ENCODE peak calls at places on chromosomes 2 and 18, in four cellular contexts. R is fibroblast of mammary gland, E is cardiac fibroblast, C is lower lobe of right lung. U is an unnamed sample.

GRCh38 chr2:179703702-179704101 is 157.7 kb downstream of the ZNF385B start:
- DNase-seq in R (no peak), E (no peak), C (no peak), U (no peak)

GRCh38 chr2:111652038-111652437 is 232.0 kb downstream of the ANAPC1 start:
- DNase-seq in R (no peak), E (no peak), C (no peak), U (no peak)

GRCh38 chr2:158491072-158491471 is 34.3 kb downstream of the PKP4 start:
- DNase-seq in R (no peak), E (no peak), C (no peak), U (no peak)

GRCh38 chr2:241029599-241030332 is 31.3 kb downstream of the SNED1 start:
- DNase-seq in R (no peak), E (no peak), C (no peak), U (no peak)

GRCh38 chr2:223788826-223789225 is 48.6 kb downstream of the AP1S3 start:
- DNase-seq in R (no peak), E (no peak), C (no peak), U (no peak)

GRCh38 chr2:136253288-136254004 is 135.5 kb upstream of the CXCR4 start:
- DNase-seq in R (no peak), E (no peak), C (peak), U (no peak)

GRCh38 chr18:78579854-78580577 is 399.6 kb upstream of the SALL3 start:
- DNase-seq in R (no peak), E (no peak), C (no peak), U (no peak)

GRCh38 chr2:96695602-96696001 is 44.3 kb downstream of the LMAN2L start:
- DNase-seq in R (no peak), E (no peak), C (no peak), U (no peak)

GRCh38 chr2:172109256-172109655 is 6.6 kb upstream of the DLX2 start:
- DNase-seq in R (no peak), E (no peak), C (no peak), U (no peak)

GRCh38 chr2:23684540-23685176 is 242.3 kb downstream of the ATAD2B start:
- DNase-seq in R (no peak), E (no peak), C (no peak), U (no peak)

GRCh38 chr18:6009751-6010150 is 114.4 kb upstream of the TMEM200C start:
- DNase-seq in R (peak), E (peak), C (no peak), U (peak)

GRCh38 chr2:28393115-28393836 is 618 bp downstream of the FOSL2 start:
- DNase-seq in R (peak), E (peak), C (peak), U (peak)

GRCh38 chr2:54704688-54705605 is 18.5 kb upstream of the EML6 start:
- DNase-seq in R (peak), E (peak), C (no peak), U (peak)

GRCh38 chr2:167264380-167264779 is 376.1 kb downstream of the XIRP2 start:
- DNase-seq in R (peak), E (peak), C (no peak), U (peak)

GRCh38 chr2:190514676-190515075 is 19.8 kb downstream of the NEMP2 start:
- DNase-seq in R (peak), E (no peak), C (no peak), U (no peak)

GRCh38 chr2:148643421-148643820 is 1.1 kb upstream of the EPC2 start:
- DNase-seq in R (no peak), E (no peak), C (no peak), U (no peak)

GRCh38 chr2:12686708-12687107 is 30.0 kb upstream of the TRIB2 start:
- DNase-seq in R (peak), E (no peak), C (no peak), U (no peak)

GRCh38 chr2:17795309-17795708 is 21.0 kb upstream of the MSGN1 start:
- DNase-seq in R (no peak), E (no peak), C (no peak), U (no peak)

GRCh38 chr2:102070058-102070642 is 72.4 kb upstream of the IL1R1 start:
- DNase-seq in R (peak), E (peak), C (peak), U (peak)

GRCh38 chr2:70647873-70648481 is 94.4 kb upstream of the TGFA start:
- DNase-seq in R (peak), E (peak), C (peak), U (peak)

GRCh38 chr18:10101293-10101701 is 187.5 kb downstream of the VAPA start:
- DNase-seq in R (peak), E (peak), C (no peak), U (peak)

GRCh38 chr2:64857581-64858471 is 131.4 kb upstream of the SLC1A4 start:
- DNase-seq in R (peak), E (peak), C (no peak), U (peak)

GRCh38 chr18:57947117-57947516 is 96.9 kb upstream of the NEDD4L start:
- DNase-seq in R (no peak), E (no peak), C (no peak), U (no peak)

GRCh38 chr18:80246656-80247402 is 485 bp downstream of the PARD6G start:
- DNase-seq in R (no peak), E (no peak), C (no peak), U (no peak)

GRCh38 chr2:98936133-98936916 is at the start of gene CRACDL:
- DNase-seq in R (no peak), E (no peak), C (no peak), U (no peak)

GRCh38 chr2:240231838-240232244 is 91.4 kb upstream of the OTOS start:
- DNase-seq in R (no peak), E (no peak), C (peak), U (no peak)

GRCh38 chr2:232331071-232331470 is 47.5 kb upstream of the ALPP start:
- DNase-seq in R (no peak), E (no peak), C (peak), U (no peak)

GRCh38 chr2:232330068-232330999 is 48.2 kb upstream of the ALPP start:
- DNase-seq in R (no peak), E (no peak), C (peak), U (no peak)

GRCh38 chr2:232333361-232334135 is 45.0 kb upstream of the ALPP start:
- DNase-seq in R (no peak), E (peak), C (peak), U (no peak)

GRCh38 chr2:232335859-232336215 is 42.7 kb upstream of the ALPP start:
- DNase-seq in R (no peak), E (no peak), C (peak), U (no peak)

DNA sequence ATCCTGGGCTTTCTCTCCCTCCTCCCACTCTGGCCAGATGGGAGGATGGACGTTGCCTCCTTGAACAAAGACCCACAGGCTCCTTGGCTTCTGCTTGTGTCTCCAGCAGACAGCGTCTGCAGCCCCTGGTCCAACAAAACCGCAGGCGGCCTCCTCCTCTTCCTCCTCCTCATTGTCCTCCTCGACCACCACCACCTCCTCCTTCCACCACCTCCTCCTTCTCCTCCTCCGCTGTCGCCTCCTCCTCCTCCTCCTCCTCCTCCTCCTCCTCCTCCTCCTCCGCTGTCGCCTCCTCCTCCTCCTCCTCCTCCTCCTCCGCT is 45.7 kb upstream of the ALPP start:
- DNase-seq in R (no peak), E (no peak), C (no peak), U (no peak)
- TF ChIP-seq CTCF in R (no peak), E (no peak), C (no peak), U (no peak)

GRCh38 chr2:69306897-69307695 is 79.9 kb downstream of the GFPT1 start:
- DNase-seq in R (peak), E (peak), C (peak), U (peak)

GRCh38 chr2:69306612-69306896 is 80.5 kb downstream of the GFPT1 start:
- DNase-seq in R (no peak), E (no peak), C (no peak), U (no peak)

GRCh38 chr2:69304685-69305084 is 82.3 kb downstream of the GFPT1 start:
- DNase-seq in R (no peak), E (no peak), C (no peak), U (no peak)

GRCh38 chr2:69305166-69305565 is 81.9 kb downstream of the GFPT1 start:
- DNase-seq in R (no peak), E (no peak), C (no peak), U (no peak)

GRCh38 chr2:69305712-69306611 is 81.1 kb downstream of the GFPT1 start:
- DNase-seq in R (no peak), E (peak), C (peak), U (peak)
- H3K4me3 ChIP-seq in R (peak), E (peak), C (peak), U (peak)

GRCh38 chr2:138846216-138846821 is 66.1 kb upstream of the NXPH2 start:
- DNase-seq in R (peak), E (peak), C (no peak), U (peak)
- TF ChIP-seq CTCF in R (peak), E (peak), C (peak), U (peak)

GRCh38 chr2:9471212-9471611 is 3.1 kb upstream of the IAH1 start:
- DNase-seq in R (no peak), E (no peak), C (no peak), U (no peak)

GRCh38 chr2:9473985-9474360 is 378 bp upstream of the IAH1 start:
- DNase-seq in R (peak), E (peak), C (peak), U (peak)

GRCh38 chr2:9474361-9475117 is at the start of gene IAH1:
- DNase-seq in R (peak), E (peak), C (peak), U (peak)

GRCh38 chr2:9477914-9478313 is 3.6 kb downstream of the IAH1 start:
- DNase-seq in R (no peak), E (no peak), C (no peak), U (no peak)

GRCh38 chr2:9473308-9473984 is 905 bp upstream of the IAH1 start:
- DNase-seq in R (no peak), E (no peak), C (no peak), U (no peak)
- H3K4me3 ChIP-seq in R (peak), E (peak), C (peak), U (peak)

GRCh38 chr2:155368934-155369333 is 670.4 kb downstream of the KCNJ3 start:
- DNase-seq in R (peak), E (peak), C (no peak), U (peak)
- TF ChIP-seq CTCF in R (peak), E (no peak), C (no peak), U (peak)

GRCh38 chr18:3873211-3873610 is 423.2 kb downstream of the TGIF1 start:
- DNase-seq in R (no peak), E (no peak), C (no peak), U (no peak)
- H3K4me3 ChIP-seq in R (no peak), E (no peak), C (no peak), U (no peak)

GRCh38 chr2:216664593-216665034 is 30.7 kb downstream of the IGFBP5 start:
- DNase-seq in R (peak), E (peak), C (no peak), U (no peak)
- TF ChIP-seq CTCF in R (peak), E (peak), C (no peak), U (peak)

DNA sequence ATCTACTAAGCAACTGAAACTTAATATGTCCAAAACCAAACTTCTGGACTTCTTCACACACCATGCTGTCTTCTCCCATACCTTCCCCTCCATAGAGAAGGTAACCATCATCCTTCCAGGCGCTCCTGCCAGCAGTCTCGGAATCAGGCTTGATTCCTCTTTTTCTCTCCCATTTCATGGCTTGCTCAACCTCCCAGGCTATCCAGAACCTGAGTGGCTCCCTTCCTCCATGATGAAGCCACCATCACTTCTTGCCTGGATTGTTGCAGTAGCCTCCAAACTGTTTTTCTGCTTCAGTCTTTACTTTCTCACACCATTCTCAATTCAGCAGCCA is 40.1 kb upstream of the NDUFV2 start:
- DNase-seq in R (no peak), E (no peak), C (no peak), U (no peak)
- H3K4me3 ChIP-seq in R (no peak), E (no peak), C (peak), U (no peak)

U was measured in astrocyte of the spinal cord.